ENCODE peak calls at places on chromosomes 7 and 10, in six cellular contexts. T is IMR-90, L is H1, E is H9, U is neuronal stem cell, X is mesendoderm. I is an unnamed sample.

GRCh38 chr7:35565927-35566326 is 129.0 kb downstream of the HERPUD2 start:
- DNase-seq in T (no peak), L (no peak), E (no peak), U (no peak), X (peak; percentile 21), I (no peak)

GRCh38 chr7:56639173-56639746 is 493.0 kb downstream of the ZNF479 start:
- DNase-seq in T (no peak), L (no peak), E (no peak), U (no peak), X (no peak), I (no peak)

GRCh38 chr7:74149556-74149955 is 24.6 kb upstream of the EIF4H start:
- DNase-seq in T (no peak), L (no peak), E (no peak), U (no peak), X (no peak), I (no peak)

GRCh38 chr10:71014021-71014782 is 125.8 kb upstream of the PCBD1 start:
- DNase-seq in T (no peak), L (no peak), E (no peak), U (no peak), X (no peak), I (no peak)

GRCh38 chr10:787933-788651 is 98.6 kb upstream of the DIP2C start:
- DNase-seq in T (peak; percentile 62), L (peak; percentile 43), E (no peak), U (no peak), X (no peak), I (no peak)

GRCh38 chr7:26199301-26200112 is 1.0 kb downstream of the HNRNPA2B1 start:
- DNase-seq in T (peak; percentile 54), L (no peak), E (no peak), U (peak; percentile 69), X (peak; percentile 67), I (peak; percentile 65)

GRCh38 chr7:34070486-34071323 is 165.4 kb downstream of the BMPER start:
- DNase-seq in T (peak; percentile 82), L (no peak), E (no peak), U (no peak), X (no peak), I (peak; percentile 87)

GRCh38 chr10:125001313-125002043 is 59.6 kb downstream of the ZRANB1 start:
- DNase-seq in T (no peak), L (no peak), E (no peak), U (no peak), X (no peak), I (no peak)

GRCh38 chr10:35564276-35564982 is 40.7 kb upstream of the GJD4 start:
- DNase-seq in T (peak; percentile 72), L (no peak), E (no peak), U (no peak), X (no peak), I (peak; percentile 70)

GRCh38 chr7:65238785-65239184 is 134.9 kb upstream of the ZNF92 start:
- DNase-seq in T (no peak), L (peak; percentile 46), E (no peak), U (no peak), X (no peak), I (no peak)

GRCh38 chr7:84528756-84529479 is 334.3 kb upstream of the SEMA3A start:
- DNase-seq in T (no peak), L (no peak), E (no peak), U (no peak), X (no peak), I (no peak)

GRCh38 chr7:4744391-4745264 is 30.8 kb upstream of the AP5Z1 start:
- DNase-seq in T (peak; percentile 99), L (peak; percentile 89), E (peak; percentile 98), U (peak; percentile 84), X (peak; percentile 98), I (peak; percentile 100)

GRCh38 chr10:71158251-71158650 is 54.1 kb upstream of the UNC5B start:
- DNase-seq in T (no peak), L (no peak), E (no peak), U (no peak), X (no peak), I (no peak)

GRCh38 chr10:48518412-48518811 is 86.5 kb downstream of the ARHGAP22 start:
- DNase-seq in T (no peak), L (no peak), E (no peak), U (no peak), X (no peak), I (no peak)

GRCh38 chr10:32207544-32207943 is 139.4 kb downstream of the EPC1 start:
- DNase-seq in T (peak; percentile 28), L (peak; percentile 69), E (peak; percentile 54), U (no peak), X (peak; percentile 66), I (peak; percentile 44)

GRCh38 chr10:27319752-27320561 is 79.4 kb upstream of the ACBD5 start:
- DNase-seq in T (peak; percentile 6), L (no peak), E (peak; percentile 63), U (no peak), X (no peak), I (peak; percentile 6)

GRCh38 chr10:89535185-89536012 is at the start of gene SLC16A12:
- DNase-seq in T (no peak), L (peak; percentile 80), E (peak; percentile 75), U (peak; percentile 59), X (peak; percentile 74), I (peak; percentile 33)

GRCh38 chr10:67780759-67781538 is 57.0 kb downstream of the DNAJC12 start:
- DNase-seq in T (no peak), L (peak; percentile 32), E (no peak), U (no peak), X (no peak), I (no peak)

GRCh38 chr7:131212114-131212513 is 115.6 kb upstream of the MKLN1 start:
- DNase-seq in T (peak; percentile 43), L (peak; percentile 49), E (peak; percentile 47), U (peak; percentile 20), X (peak; percentile 68), I (peak; percentile 43)

GRCh38 chr10:129927351-129928120 is 36.5 kb downstream of the EBF3 start:
- DNase-seq in T (no peak), L (no peak), E (no peak), U (no peak), X (no peak), I (no peak)

GRCh38 chr7:75738604-75738974 is at the start of gene HIP1:
- DNase-seq in T (no peak), L (no peak), E (no peak), U (no peak), X (no peak), I (no peak)

GRCh38 chr10:68153473-68154210 is 44.4 kb downstream of the MYPN start:
- DNase-seq in T (peak; percentile 99), L (peak; percentile 50), E (peak; percentile 77), U (no peak), X (peak; percentile 99), I (peak; percentile 99)

GRCh38 chr10:234708-235406 is 99.6 kb downstream of the ZMYND11 start:
- DNase-seq in T (no peak), L (no peak), E (no peak), U (no peak), X (no peak), I (peak; percentile 8)

GRCh38 chr7:97064972-97065587 is 40.4 kb upstream of the DLX5 start:
- DNase-seq in T (peak; percentile 58), L (peak; percentile 47), E (no peak), U (peak; percentile 54), X (peak; percentile 64), I (peak; percentile 48)

GRCh38 chr7:128361463-128362441 is at the start of gene PRRT4:
- DNase-seq in T (no peak), L (peak; percentile 73), E (no peak), U (no peak), X (peak; percentile 55), I (peak; percentile 17)

GRCh38 chr7:55502988-55503514 is 69.3 kb downstream of the VOPP1 start:
- DNase-seq in T (no peak), L (no peak), E (no peak), U (no peak), X (no peak), I (no peak)

GRCh38 chr10:77641788-77642397 is 4.3 kb upstream of the KCNMA1 start:
- DNase-seq in T (peak; percentile 83), L (peak; percentile 71), E (no peak), U (peak; percentile 77), X (peak; percentile 74), I (peak; percentile 78)

GRCh38 chr7:56083150-56083785 is 9.5 kb downstream of the PHKG1 start:
- DNase-seq in T (no peak), L (no peak), E (no peak), U (no peak), X (no peak), I (no peak)

GRCh38 chr10:3783721-3784432 is 1.1 kb downstream of the KLF6 start:
- DNase-seq in T (peak; percentile 61), L (peak; percentile 60), E (peak; percentile 62), U (peak; percentile 75), X (peak; percentile 94), I (peak; percentile 70)

DNA sequence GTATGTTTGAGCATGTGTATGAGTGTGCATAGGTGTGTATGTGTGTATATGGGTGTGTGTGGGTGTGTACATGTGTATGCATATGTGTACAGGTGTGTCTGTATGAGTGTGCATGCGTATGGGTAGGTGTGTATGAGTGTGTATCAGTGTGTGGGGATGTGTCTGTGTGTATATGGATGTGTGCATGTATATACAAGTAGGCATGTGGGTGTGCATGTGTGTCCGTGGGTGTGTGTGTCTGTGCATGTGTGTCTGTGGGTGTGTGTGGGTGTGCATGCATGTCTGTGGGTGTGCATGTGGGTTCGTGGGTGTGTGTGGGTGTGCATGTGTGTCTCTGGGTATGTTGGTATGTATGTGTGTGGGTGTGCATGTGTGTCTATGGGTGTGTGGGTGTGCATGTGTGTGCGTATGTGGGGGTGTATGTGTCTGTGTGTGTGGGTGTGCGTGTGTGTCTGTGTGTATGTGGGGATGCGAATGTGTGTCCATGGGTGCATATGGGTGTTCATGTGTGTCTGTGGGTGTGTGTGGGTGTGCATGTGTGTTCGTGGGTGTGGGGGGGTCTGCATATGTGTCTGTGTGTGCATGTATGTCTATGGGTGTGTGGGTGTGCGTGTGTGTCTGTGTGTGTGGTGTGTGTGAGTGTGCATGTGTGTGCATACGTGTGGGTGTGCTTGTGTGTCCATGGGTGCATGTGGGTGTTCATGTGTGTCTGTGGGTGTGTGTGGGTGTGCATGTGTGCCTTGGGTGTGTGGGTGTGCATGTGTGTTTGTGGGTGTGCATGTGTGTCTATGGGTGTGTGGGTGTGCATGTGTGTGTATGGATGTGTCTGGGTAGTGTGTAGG is 20.6 kb downstream of the EMX2 start:
- DNase-seq in T (no peak), L (no peak), E (no peak), U (no peak), X (no peak), I (no peak)
- H3K23ac ChIP-seq in T (no peak overlapping the region), L (no peak overlapping the region), E (no peak overlapping the region), U (no peak overlapping the region), X (no peak overlapping the region), I (no peak overlapping the region)

DNA sequence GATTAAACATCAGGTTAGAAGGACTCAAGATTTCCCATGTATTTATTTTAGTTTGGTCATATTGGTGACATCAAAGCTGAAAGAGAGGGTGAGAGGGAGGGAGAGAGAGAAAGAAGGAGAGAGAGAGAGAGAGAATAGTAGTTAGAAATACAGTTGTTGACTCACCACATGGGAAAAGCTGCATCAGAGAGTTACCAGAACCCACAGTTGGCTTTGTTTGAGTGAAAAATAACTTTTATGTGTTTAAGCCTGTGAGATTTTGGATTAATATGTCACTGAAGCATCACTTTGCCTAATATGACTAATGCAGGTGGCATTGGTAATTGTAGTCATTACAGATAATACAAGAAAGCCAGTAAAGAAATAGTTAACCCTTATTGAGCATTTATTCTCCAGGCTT is 303.9 kb downstream of the REEP3 start:
- DNase-seq in T (no peak), L (no peak), E (no peak), U (no peak), X (no peak), I (no peak)
- H4K8ac ChIP-seq in T (no peak overlapping the region), L (no peak overlapping the region), E (no peak overlapping the region), U (no peak overlapping the region), X (no peak overlapping the region), I (no peak overlapping the region)

GRCh38 chr7:135618510-135618909 is 43.8 kb upstream of the STMP1 start:
- DNase-seq in T (no peak), L (no peak), E (no peak), U (no peak), X (no peak), I (no peak)
- H2BK15ac ChIP-seq in T (no peak overlapping the region), L (no peak overlapping the region), E (no peak overlapping the region), U (no peak overlapping the region), X (no peak overlapping the region), I (no peak overlapping the region)

GRCh38 chr7:3481435-3481834 is 180.4 kb downstream of the SDK1 start:
- DNase-seq in T (no peak), L (no peak), E (no peak), U (no peak), X (no peak), I (no peak)
- H3K23ac ChIP-seq in T (no peak overlapping the region), L (no peak overlapping the region), E (no peak overlapping the region), U (no peak overlapping the region), X (no peak overlapping the region), I (no peak overlapping the region)

I was measured in mesenchymal stem cell.